ENCODE peak calls at places on chromosome 17, in nine cellular contexts. One of them, this sample, is unnamed.
A peak's percentile ranks its signal among the peaks of the same experiment; 100 is the strongest.

GRCh38 chr17:13420294-13421277 is 181.1 kb downstream of the HS3ST3A1 start:
- DNase-seq in stomach: no peak
- DNase-seq in heart right ventricle: no peak
- DNase-seq in lower lobe of right lung: no peak
- DNase-seq in prostate gland: no peak
- DNase-seq in lung: no peak
- DNase-seq in tibial nerve: no peak
- DNase-seq in heart left ventricle: no peak
- DNase-seq in breast epithelium: no peak
- DNase-seq in this sample: peak; percentile 72

GRCh38 chr17:13182854-13183253 is 165.0 kb upstream of the ELAC2 start:
- DNase-seq in stomach: no peak
- DNase-seq in heart right ventricle: no peak
- DNase-seq in lower lobe of right lung: no peak
- DNase-seq in prostate gland: no peak
- DNase-seq in lung: no peak
- DNase-seq in tibial nerve: no peak
- DNase-seq in heart left ventricle: no peak
- DNase-seq in breast epithelium: no peak
- DNase-seq in this sample: no peak

GRCh38 chr17:62576382-62576781 is 51.1 kb upstream of the MRC2 start:
- DNase-seq in stomach: no peak
- DNase-seq in heart right ventricle: no peak
- DNase-seq in lower lobe of right lung: no peak
- DNase-seq in prostate gland: no peak
- DNase-seq in lung: no peak
- DNase-seq in tibial nerve: no peak
- DNase-seq in heart left ventricle: no peak
- DNase-seq in breast epithelium: no peak
- DNase-seq in this sample: no peak

GRCh38 chr17:63442549-63443035 is 3.5 kb downstream of the CYB561 start:
- DNase-seq in stomach: no peak
- DNase-seq in heart right ventricle: no peak
- DNase-seq in lower lobe of right lung: no peak
- DNase-seq in prostate gland: no peak
- DNase-seq in lung: no peak
- DNase-seq in tibial nerve: no peak
- DNase-seq in heart left ventricle: no peak
- DNase-seq in breast epithelium: no peak
- DNase-seq in this sample: no peak

GRCh38 chr17:3890082-3890892 is 2.6 kb downstream of the CAMKK1 start:
- DNase-seq in stomach: peak; percentile 41
- DNase-seq in heart right ventricle: peak; percentile 62
- DNase-seq in lower lobe of right lung: peak; percentile 70
- DNase-seq in prostate gland: peak; percentile 56
- DNase-seq in lung: peak; percentile 60
- DNase-seq in tibial nerve: peak; percentile 50
- DNase-seq in heart left ventricle: peak; percentile 76
- DNase-seq in breast epithelium: peak; percentile 60
- DNase-seq in this sample: peak; percentile 93

GRCh38 chr17:49967205-49967604 is 1.8 kb upstream of the DLX4 start:
- DNase-seq in stomach: no peak
- DNase-seq in heart right ventricle: no peak
- DNase-seq in lower lobe of right lung: no peak
- DNase-seq in prostate gland: no peak
- DNase-seq in lung: no peak
- DNase-seq in tibial nerve: no peak
- DNase-seq in heart left ventricle: no peak
- DNase-seq in breast epithelium: no peak
- DNase-seq in this sample: no peak

GRCh38 chr17:42562845-42563509 is 1.0 kb downstream of the COASY start:
- DNase-seq in stomach: no peak
- DNase-seq in heart right ventricle: no peak
- DNase-seq in lower lobe of right lung: no peak
- DNase-seq in prostate gland: no peak
- DNase-seq in lung: no peak
- DNase-seq in tibial nerve: no peak
- DNase-seq in heart left ventricle: no peak
- DNase-seq in breast epithelium: no peak
- DNase-seq in this sample: no peak

GRCh38 chr17:47802341-47803022 is 19.1 kb downstream of the OSBPL7 start:
- DNase-seq in stomach: peak; percentile 64
- DNase-seq in heart right ventricle: no peak
- DNase-seq in lower lobe of right lung: no peak
- DNase-seq in prostate gland: peak; percentile 32
- DNase-seq in lung: no peak
- DNase-seq in tibial nerve: no peak
- DNase-seq in heart left ventricle: no peak
- DNase-seq in breast epithelium: no peak
- DNase-seq in this sample: peak; percentile 48

GRCh38 chr17:6402258-6402657 is 32.7 kb downstream of the AIPL1 start:
- DNase-seq in stomach: no peak
- DNase-seq in heart right ventricle: no peak
- DNase-seq in lower lobe of right lung: no peak
- DNase-seq in prostate gland: no peak
- DNase-seq in lung: no peak
- DNase-seq in tibial nerve: no peak
- DNase-seq in heart left ventricle: no peak
- DNase-seq in breast epithelium: no peak
- DNase-seq in this sample: no peak

GRCh38 chr17:79595471-79595870 is 15.4 kb downstream of the RBFOX3 start:
- DNase-seq in stomach: no peak
- DNase-seq in heart right ventricle: no peak
- DNase-seq in lower lobe of right lung: no peak
- DNase-seq in prostate gland: no peak
- DNase-seq in lung: no peak
- DNase-seq in tibial nerve: no peak
- DNase-seq in heart left ventricle: no peak
- DNase-seq in breast epithelium: no peak
- DNase-seq in this sample: no peak

GRCh38 chr17:78745407-78746088 is 36.5 kb downstream of the CYTH1 start:
- DNase-seq in stomach: no peak
- DNase-seq in heart right ventricle: no peak
- DNase-seq in lower lobe of right lung: no peak
- DNase-seq in prostate gland: no peak
- DNase-seq in lung: no peak
- DNase-seq in tibial nerve: no peak
- DNase-seq in heart left ventricle: no peak
- DNase-seq in breast epithelium: no peak
- DNase-seq in this sample: peak; percentile 40

GRCh38 chr17:67218385-67218950 is 26.5 kb downstream of the HELZ start:
- DNase-seq in stomach: no peak
- DNase-seq in heart right ventricle: no peak
- DNase-seq in lower lobe of right lung: no peak
- DNase-seq in prostate gland: no peak
- DNase-seq in lung: no peak
- DNase-seq in tibial nerve: no peak
- DNase-seq in heart left ventricle: no peak
- DNase-seq in breast epithelium: no peak
- DNase-seq in this sample: peak; percentile 31

GRCh38 chr17:37483311-37484039 is 6.2 kb upstream of the DUSP14 start:
- DNase-seq in stomach: no peak
- DNase-seq in heart right ventricle: no peak
- DNase-seq in lower lobe of right lung: no peak
- DNase-seq in prostate gland: no peak
- DNase-seq in lung: no peak
- DNase-seq in tibial nerve: no peak
- DNase-seq in heart left ventricle: peak; percentile 47
- DNase-seq in breast epithelium: no peak
- DNase-seq in this sample: peak; percentile 86

GRCh38 chr17:44842748-44843147 is 4.9 kb upstream of the HIGD1B start:
- DNase-seq in stomach: no peak
- DNase-seq in heart right ventricle: no peak
- DNase-seq in lower lobe of right lung: no peak
- DNase-seq in prostate gland: no peak
- DNase-seq in lung: no peak
- DNase-seq in tibial nerve: no peak
- DNase-seq in heart left ventricle: peak; percentile 59
- DNase-seq in breast epithelium: no peak
- DNase-seq in this sample: no peak

GRCh38 chr17:50579399-50579798 is 18.9 kb downstream of the CACNA1G start:
- DNase-seq in stomach: no peak
- DNase-seq in heart right ventricle: no peak
- DNase-seq in lower lobe of right lung: no peak
- DNase-seq in prostate gland: no peak
- DNase-seq in lung: no peak
- DNase-seq in tibial nerve: no peak
- DNase-seq in heart left ventricle: no peak
- DNase-seq in breast epithelium: no peak
- DNase-seq in this sample: no peak

GRCh38 chr17:60391419-60392041 is 403 bp downstream of the USP32 start:
- DNase-seq in stomach: no peak
- DNase-seq in heart right ventricle: no peak
- DNase-seq in lower lobe of right lung: no peak
- DNase-seq in prostate gland: no peak
- DNase-seq in lung: no peak
- DNase-seq in tibial nerve: no peak
- DNase-seq in heart left ventricle: no peak
- DNase-seq in breast epithelium: no peak
- DNase-seq in this sample: peak; percentile 23

GRCh38 chr17:34719569-34719968 is 140.2 kb downstream of the TMEM132E start:
- DNase-seq in stomach: no peak
- DNase-seq in heart right ventricle: no peak
- DNase-seq in lower lobe of right lung: no peak
- DNase-seq in prostate gland: no peak
- DNase-seq in lung: no peak
- DNase-seq in tibial nerve: no peak
- DNase-seq in heart left ventricle: no peak
- DNase-seq in breast epithelium: no peak
- DNase-seq in this sample: no peak

GRCh38 chr17:49497147-49498036 is 2.3 kb downstream of the NGFR start:
- DNase-seq in stomach: no peak
- DNase-seq in heart right ventricle: peak; percentile 66
- DNase-seq in lower lobe of right lung: no peak
- DNase-seq in prostate gland: peak; percentile 60
- DNase-seq in lung: no peak
- DNase-seq in tibial nerve: peak; percentile 69
- DNase-seq in heart left ventricle: peak; percentile 77
- DNase-seq in breast epithelium: no peak
- DNase-seq in this sample: peak; percentile 18

GRCh38 chr17:6491071-6491700 is 46.9 kb downstream of the PIMREG start:
- DNase-seq in stomach: no peak
- DNase-seq in heart right ventricle: no peak
- DNase-seq in lower lobe of right lung: peak; percentile 14
- DNase-seq in prostate gland: no peak
- DNase-seq in lung: no peak
- DNase-seq in tibial nerve: no peak
- DNase-seq in heart left ventricle: no peak
- DNase-seq in breast epithelium: no peak
- DNase-seq in this sample: no peak

GRCh38 chr17:80645706-80646325 is 101.2 kb downstream of the RPTOR start:
- DNase-seq in stomach: no peak
- DNase-seq in heart right ventricle: no peak
- DNase-seq in lower lobe of right lung: no peak
- DNase-seq in prostate gland: no peak
- DNase-seq in lung: no peak
- DNase-seq in tibial nerve: no peak
- DNase-seq in heart left ventricle: no peak
- DNase-seq in breast epithelium: no peak
- DNase-seq in this sample: no peak

DNA sequence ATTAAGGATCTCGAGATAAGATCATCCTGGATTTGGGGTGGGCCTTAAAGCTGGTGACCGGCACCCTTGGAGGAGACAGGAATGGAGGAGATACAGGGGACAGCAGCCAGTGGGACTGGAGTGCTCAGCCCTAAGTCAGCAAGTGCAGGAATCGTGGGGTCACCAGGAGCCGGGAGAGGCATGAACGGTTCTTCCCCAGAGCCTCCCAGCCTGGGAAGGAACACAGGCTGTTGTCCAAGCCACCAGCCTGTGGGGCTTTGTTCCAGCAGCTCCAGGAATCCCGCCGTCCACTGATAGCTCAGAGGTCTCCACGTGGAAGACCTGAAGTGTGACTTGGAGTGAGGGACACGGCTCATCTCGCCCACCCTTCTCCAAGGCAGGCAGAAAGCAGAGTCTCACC is 2.5 kb upstream of the WDR45B start:
- DNase-seq in stomach: no peak
- DNase-seq in heart right ventricle: no peak
- DNase-seq in lower lobe of right lung: no peak
- DNase-seq in prostate gland: no peak
- DNase-seq in lung: no peak
- DNase-seq in tibial nerve: no peak
- DNase-seq in heart left ventricle: no peak
- DNase-seq in breast epithelium: no peak
- DNase-seq in this sample: no peak
- TF ChIP-seq CTCF in stomach: no peak
- TF ChIP-seq CTCF in heart right ventricle: no peak
- TF ChIP-seq CTCF in lower lobe of right lung: no peak
- TF ChIP-seq CTCF in prostate gland: no peak
- TF ChIP-seq CTCF in lung: no peak
- TF ChIP-seq CTCF in tibial nerve: no peak
- TF ChIP-seq CTCF in heart left ventricle: no peak
- TF ChIP-seq CTCF in breast epithelium: no peak
- TF ChIP-seq CTCF in this sample: no peak

GRCh38 chr17:12022310-12022709 is 1.6 kb downstream of the MAP2K4 start:
- DNase-seq in stomach: no peak
- DNase-seq in heart right ventricle: no peak
- DNase-seq in lower lobe of right lung: no peak
- DNase-seq in prostate gland: no peak
- DNase-seq in lung: no peak
- DNase-seq in tibial nerve: no peak
- DNase-seq in heart left ventricle: no peak
- DNase-seq in breast epithelium: no peak
- DNase-seq in this sample: no peak
- H3K4me3 ChIP-seq in stomach: peak overlapping the region; percentile 92
- H3K4me3 ChIP-seq in heart right ventricle: no peak overlapping the region
- H3K4me3 ChIP-seq in lower lobe of right lung: no peak overlapping the region
- H3K4me3 ChIP-seq in prostate gland: no peak overlapping the region
- H3K4me3 ChIP-seq in lung: no peak overlapping the region
- H3K4me3 ChIP-seq in tibial nerve: no peak overlapping the region
- H3K4me3 ChIP-seq in heart left ventricle: peak overlapping the region; percentile 94
- H3K4me3 ChIP-seq in breast epithelium: peak overlapping the region; percentile 96
- H3K4me3 ChIP-seq in this sample: no peak overlapping the region

GRCh38 chr17:32007463-32008298 is 498 bp downstream of the LRRC37B start:
- DNase-seq in stomach: no peak
- DNase-seq in heart right ventricle: no peak
- DNase-seq in lower lobe of right lung: peak; percentile 56
- DNase-seq in prostate gland: peak; percentile 29
- DNase-seq in lung: no peak
- DNase-seq in tibial nerve: no peak
- DNase-seq in heart left ventricle: peak; percentile 43
- DNase-seq in breast epithelium: no peak
- DNase-seq in this sample: peak; percentile 19
- TF ChIP-seq CTCF in stomach: no peak
- TF ChIP-seq CTCF in heart right ventricle: no peak
- TF ChIP-seq CTCF in lower lobe of right lung: no peak
- TF ChIP-seq CTCF in prostate gland: no peak
- TF ChIP-seq CTCF in lung: no peak
- TF ChIP-seq CTCF in tibial nerve: no peak
- TF ChIP-seq CTCF in heart left ventricle: no peak
- TF ChIP-seq CTCF in breast epithelium: no peak
- TF ChIP-seq CTCF in this sample: no peak

DNA sequence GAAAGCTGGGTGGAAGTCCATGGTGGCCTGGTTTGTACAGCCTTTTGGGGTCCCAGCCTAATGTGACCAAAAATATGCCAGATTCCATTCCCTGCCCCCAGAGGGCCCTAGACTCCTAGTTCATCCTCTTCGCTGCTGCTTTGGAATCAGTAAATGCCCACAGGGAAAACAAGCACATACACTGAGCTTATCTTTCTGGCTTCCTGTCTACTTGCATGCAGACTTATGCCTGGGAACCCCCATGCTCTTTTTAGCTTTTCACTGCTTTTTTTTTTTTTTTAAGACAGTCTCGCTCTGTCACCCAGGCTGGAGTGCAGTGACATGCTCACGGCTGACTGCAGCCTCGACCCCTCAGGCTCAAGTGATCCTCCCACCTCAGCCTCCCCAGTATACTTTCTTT is 6.2 kb upstream of the CD300LG start:
- DNase-seq in stomach: no peak
- DNase-seq in heart right ventricle: no peak
- DNase-seq in lower lobe of right lung: no peak
- DNase-seq in prostate gland: no peak
- DNase-seq in lung: no peak
- DNase-seq in tibial nerve: no peak
- DNase-seq in heart left ventricle: no peak
- DNase-seq in breast epithelium: no peak
- DNase-seq in this sample: no peak
- H3K4me3 ChIP-seq in stomach: no peak overlapping the region
- H3K4me3 ChIP-seq in heart right ventricle: no peak overlapping the region
- H3K4me3 ChIP-seq in lower lobe of right lung: no peak overlapping the region
- H3K4me3 ChIP-seq in prostate gland: no peak overlapping the region
- H3K4me3 ChIP-seq in lung: no peak overlapping the region
- H3K4me3 ChIP-seq in tibial nerve: no peak overlapping the region
- H3K4me3 ChIP-seq in heart left ventricle: no peak overlapping the region
- H3K4me3 ChIP-seq in breast epithelium: no peak overlapping the region
- H3K4me3 ChIP-seq in this sample: no peak overlapping the region

This sample was measured in astrocyte of the spinal cord.